ENCODE peak calls at places on chromosomes 13 and 19, in five cellular contexts. T, C, G, H and D are unnamed samples.

GRCh38 chr19:12155324-12155723 is 1.2 kb downstream of the ZNF625 start:
- DNase-seq in T (no peak), C (no peak), G (no peak), H (no peak), D (no peak)

GRCh38 chr13:88068975-88069374 is 397.8 kb downstream of the SLITRK5 start:
- DNase-seq in T (no peak), C (no peak), G (no peak), H (no peak), D (no peak)

GRCh38 chr19:44718441-44719261 is 19.7 kb downstream of the CEACAM16 start:
- DNase-seq in T (peak; percentile 93), C (peak; percentile 70), G (peak; percentile 56), H (peak; percentile 35), D (no peak)

GRCh38 chr19:30649934-30650614 is 277.9 kb downstream of the ZNF536 start:
- DNase-seq in T (peak; percentile 61), C (no peak), G (peak; percentile 19), H (peak; percentile 51), D (no peak)

GRCh38 chr13:46339035-46339666 is 47.9 kb downstream of the RUBCNL start:
- DNase-seq in T (peak; percentile 87), C (peak; percentile 23), G (no peak), H (peak; percentile 96), D (peak; percentile 33)

GRCh38 chr13:100382787-100383186 is 205.8 kb downstream of the GGACT start:
- DNase-seq in T (peak; percentile 48), C (no peak), G (no peak), H (peak; percentile 52), D (no peak)

GRCh38 chr13:113121183-113121927 is 1.2 kb upstream of the F10 start:
- DNase-seq in T (no peak), C (no peak), G (no peak), H (no peak), D (no peak)

GRCh38 chr19:58553799-58554493 is 959 bp downstream of the CHMP2A start:
- DNase-seq in T (no peak), C (no peak), G (no peak), H (no peak), D (no peak)

GRCh38 chr13:35826626-35827254 is 304.4 kb downstream of the DCLK1 start:
- DNase-seq in T (no peak), C (no peak), G (no peak), H (no peak), D (no peak)

GRCh38 chr13:57583529-57583928 is 48.0 kb upstream of the PCDH17 start:
- DNase-seq in T (no peak), C (no peak), G (no peak), H (no peak), D (no peak)

GRCh38 chr13:98089246-98089645 is 53.6 kb upstream of the FARP1 start:
- DNase-seq in T (peak; percentile 68), C (no peak), G (no peak), H (peak; percentile 46), D (no peak)

GRCh38 chr19:33403221-33403972 is 29.9 kb downstream of the CEBPG start:
- DNase-seq in T (no peak), C (peak; percentile 7), G (no peak), H (no peak), D (no peak)

GRCh38 chr13:91601273-91601672 is 202.9 kb downstream of the GPC5 start:
- DNase-seq in T (no peak), C (no peak), G (no peak), H (no peak), D (no peak)

DNA sequence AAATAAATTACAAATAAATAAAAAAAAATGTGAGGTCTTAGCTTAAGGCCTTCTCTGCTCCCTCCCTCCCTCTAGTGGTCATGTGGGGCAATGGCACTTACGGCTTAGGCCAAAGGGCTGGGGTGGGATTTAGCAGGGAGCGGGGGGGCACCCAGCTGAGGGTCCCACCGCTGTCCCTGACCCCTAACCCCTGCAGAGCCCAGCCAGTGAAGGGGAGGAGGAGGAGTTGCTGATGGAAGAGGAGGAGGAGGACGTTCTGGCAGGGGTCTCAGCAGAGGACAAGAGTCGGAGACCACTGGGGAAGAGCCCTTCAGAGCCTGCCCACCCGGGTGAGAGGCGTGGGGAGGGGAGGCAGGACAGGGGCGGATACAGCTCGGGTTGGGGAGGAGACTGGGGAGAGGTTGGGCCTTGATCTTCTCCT is 9.3 kb downstream of the MPND start:
- DNase-seq in T (peak; percentile 82), C (no peak), G (no peak), H (peak; percentile 60), D (no peak)
- TF ChIP-seq CTCF in T (peak; percentile 69), C (peak; percentile 77), G (peak; percentile 77), H (peak; percentile 88), D (peak; percentile 85)

DNA sequence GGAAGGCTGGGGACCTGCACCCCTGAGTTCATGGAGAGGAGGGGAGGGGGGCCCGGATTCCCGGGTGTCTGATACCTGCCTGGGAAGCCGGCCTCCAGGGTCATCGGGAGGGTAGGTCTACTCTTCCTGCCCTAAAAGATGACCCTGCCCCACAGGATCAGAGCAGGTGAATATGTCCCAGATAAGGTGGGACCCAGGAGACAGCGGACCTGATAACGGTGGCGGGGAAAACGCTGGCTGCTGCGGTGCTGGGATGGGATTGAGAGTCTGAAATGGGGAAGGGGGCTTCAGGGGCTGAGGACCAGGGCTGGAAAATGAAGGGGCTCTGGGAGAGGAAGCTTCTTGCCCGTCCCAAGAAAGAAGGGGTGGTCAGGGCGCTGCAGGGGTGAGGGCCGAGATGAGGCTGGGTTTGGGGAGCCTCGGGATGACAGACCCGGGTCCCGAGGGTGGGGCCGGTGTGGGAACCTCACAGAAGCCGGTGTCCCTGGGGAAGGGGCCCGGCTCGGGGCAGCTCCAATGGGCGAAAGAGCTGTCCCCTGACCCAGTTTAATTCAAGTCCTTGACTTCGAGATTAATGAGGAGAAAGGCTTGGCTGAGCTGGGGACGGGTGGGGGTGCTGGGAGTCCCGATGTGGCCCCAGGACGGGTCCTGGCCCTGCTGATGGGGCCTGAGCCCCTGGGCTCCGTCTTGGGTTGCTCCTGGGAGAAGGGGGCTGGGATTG is 797 bp downstream of the TTYH1 start:
- DNase-seq in T (no peak), C (no peak), G (no peak), H (no peak), D (no peak)
- H3K4me3 ChIP-seq in T (no peak overlapping the region), C (no peak overlapping the region), G (no peak overlapping the region), H (no peak overlapping the region), D (no peak overlapping the region)

GRCh38 chr19:43430142-43430710 is 15.5 kb downstream of the TEX101 start:
- DNase-seq in T (no peak), C (no peak), G (no peak), H (no peak), D (no peak)
- TF ChIP-seq CTCF in T (peak; percentile 9), C (no peak), G (peak; percentile 24), H (no peak), D (no peak)

DNA sequence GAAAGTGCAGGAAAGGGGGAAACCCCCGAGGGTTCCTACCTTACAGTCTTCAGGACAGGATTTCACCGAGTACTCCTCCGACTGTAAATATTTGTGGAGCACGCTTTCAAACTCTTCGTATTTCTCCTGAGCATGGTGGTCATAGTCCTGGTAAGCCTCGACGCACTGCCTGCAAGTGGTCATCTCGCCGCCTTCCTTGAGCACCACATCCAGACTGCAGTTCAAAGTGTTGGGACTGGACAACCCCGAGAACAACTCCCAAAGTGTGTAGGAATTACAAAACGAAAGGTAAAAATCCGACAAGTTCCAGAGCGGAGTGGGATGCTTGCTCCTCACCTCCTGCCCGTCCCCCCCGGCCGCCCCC is 349.7 kb downstream of the LIG4 start:
- DNase-seq in T (peak; percentile 18), C (no peak), G (no peak), H (peak; percentile 38), D (no peak)
- H3K4me3 ChIP-seq in T (peak overlapping the region; percentile 58), C (peak overlapping the region; percentile 51), G (no peak overlapping the region), H (peak overlapping the region; percentile 53), D (no peak overlapping the region)

GRCh38 chr13:62014299-62014698 is 598.6 kb upstream of the PCDH20 start:
- DNase-seq in T (peak; percentile 23), C (no peak), G (no peak), H (peak; percentile 52), D (no peak)
- TF ChIP-seq CTCF in T (no peak), C (peak; percentile 14), G (no peak), H (peak; percentile 6), D (no peak)

GRCh38 chr19:47241919-47242644 is 11.1 kb upstream of the BBC3 start:
- DNase-seq in T (no peak), C (no peak), G (no peak), H (no peak), D (no peak)

GRCh38 chr19:47240996-47241918 is 10.3 kb upstream of the BBC3 start:
- DNase-seq in T (peak; percentile 80), C (peak; percentile 69), G (no peak), H (peak; percentile 81), D (peak; percentile 81)

GRCh38 chr19:47243776-47244547 is 12.4 kb upstream of the CCDC9 start:
- DNase-seq in T (peak; percentile 98), C (peak; percentile 91), G (peak; percentile 83), H (peak; percentile 98), D (peak; percentile 98)

GRCh38 chr19:47240561-47240960 is 9.6 kb upstream of the BBC3 start:
- DNase-seq in T (no peak), C (no peak), G (no peak), H (no peak), D (no peak)

DNA sequence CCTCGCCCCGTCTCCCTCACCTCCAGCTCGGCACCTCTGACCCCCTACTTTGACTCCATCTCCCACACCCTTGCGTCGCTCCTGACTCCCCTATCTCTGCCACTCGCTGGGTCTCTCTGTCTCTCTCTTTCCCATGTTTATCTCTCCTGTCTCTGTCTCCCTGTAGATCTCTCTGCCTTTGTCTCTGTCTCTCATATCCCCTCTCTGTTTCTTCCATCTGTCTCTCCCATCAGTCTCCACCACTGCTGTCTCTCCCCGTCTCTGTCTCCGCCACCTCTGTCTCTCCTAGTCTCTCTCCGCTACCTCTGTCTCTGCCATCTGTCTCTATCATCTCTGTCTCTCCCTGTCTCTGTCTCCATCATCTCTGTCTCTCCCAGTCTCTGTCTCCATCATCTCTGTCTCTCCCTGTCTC is 12.4 kb upstream of the BBC3 start:
- DNase-seq in T (no peak), C (no peak), G (no peak), H (no peak), D (no peak)
- H3K4me3 ChIP-seq in T (peak overlapping the region; percentile 47), C (peak overlapping the region; percentile 52), G (peak overlapping the region; percentile 45), H (peak overlapping the region; percentile 48), D (peak overlapping the region; percentile 66)